ENCODE peak calls at places on chromosomes 16 and 17, in eight cellular contexts. A is ELR; T is activated naive CD4-positive, alpha-beta T cell treated with anti-CD3 and anti-CD28 coated beads, Interleukin-2, amount 10 ng/mL, durations not matched to agents 7 days and 5 days; B is GM12865; V is lung microvascular endothelial cell; K is adipocyte; I is hepatocyte; G is fibroblast of lung. C is an unnamed sample.

GRCh38 chr17:78113804-78114785 is 14.5 kb downstream of the TMC6 start:
- DNase-seq in G (no peak), B (peak), K (no peak), A (no peak), T (peak), I (no peak), V (no peak), C (no peak)

GRCh38 chr17:38870259-38871165 is 654 bp downstream of the LASP1 start:
- DNase-seq in G (peak), A (peak), B (peak), T (peak), I (peak), K (peak), V (peak), C (peak)

GRCh38 chr16:29025218-29025617 is 40.4 kb downstream of the LAT start:
- DNase-seq in A (no peak), G (no peak), B (no peak), I (no peak), V (no peak), T (peak), K (no peak), C (no peak)

GRCh38 chr16:16067127-16067526 is 117.7 kb downstream of the ABCC1 start:
- DNase-seq in K (no peak), I (no peak), G (peak), B (no peak), A (no peak), T (no peak), V (no peak), C (no peak)

GRCh38 chr17:45052052-45052772 is 780 bp upstream of the DCAKD start:
- DNase-seq in A (peak), I (peak), V (peak), G (peak), K (peak), T (peak), B (peak), C (peak)

GRCh38 chr16:78311831-78312230 is 212.4 kb downstream of the WWOX start:
- DNase-seq in K (no peak), V (no peak), I (no peak), B (no peak), A (no peak), G (no peak), T (no peak), C (no peak)

GRCh38 chr17:82097187-82097918 is 683 bp downstream of the FASN start:
- DNase-seq in V (peak), G (peak), A (peak), K (peak), I (peak), B (peak), T (peak), C (peak)

GRCh38 chr16:10923650-10924214 is 18.5 kb downstream of the DEXI start:
- DNase-seq in A (no peak), V (no peak), B (no peak), G (no peak), I (no peak), T (no peak), K (no peak), C (no peak)

GRCh38 chr17:58684003-58684402 is 7.8 kb downstream of the TEX14 start:
- DNase-seq in A (peak), T (no peak), V (no peak), I (no peak), B (no peak), K (no peak), G (no peak), C (no peak)

GRCh38 chr16:11100239-11100750 is 155.7 kb downstream of the SOCS1 start:
- DNase-seq in I (peak), B (peak), V (peak), A (peak), K (peak), G (peak), T (peak), C (no peak)

GRCh38 chr17:82400830-82401229 is 17.3 kb upstream of the HEXD start:
- DNase-seq in A (no peak), V (no peak), G (no peak), I (no peak), B (peak), T (peak), K (no peak), C (no peak)

GRCh38 chr16:1633310-1633709 is 21.1 kb downstream of the CRAMP1 start:
- DNase-seq in T (no peak), K (no peak), B (no peak), V (no peak), I (no peak), G (no peak), A (no peak), C (no peak)